ENCODE peak calls at places on chromosomes 4 and X, in nine cellular contexts. One of them, this sample, is unnamed.

GRCh38 chr4:7547368-7548040 is 112.8 kb upstream of the PSAPL1 start:
- DNase-seq in thyroid gland: no peak
- DNase-seq in mesenchymal stem cell: no peak
- DNase-seq in Calu3: no peak
- DNase-seq in Kasumi-1: no peak
- DNase-seq in ACHN: no peak
- DNase-seq in AG08396: no peak
- DNase-seq in activated CD4-positive, CD25-positive, alpha-beta regulatory T cell treated with anti-CD3 and anti-CD28 coated beads, Interleukin-2, amount 50 U/mL, for 72 hours: no peak
- DNase-seq in ecto neural progenitor cell: no peak
- DNase-seq in this sample: no peak

GRCh38 chr4:37837446-37837845 is 11.0 kb downstream of the PGM2 start:
- DNase-seq in thyroid gland: no peak
- DNase-seq in mesenchymal stem cell: peak
- DNase-seq in Calu3: no peak
- DNase-seq in Kasumi-1: peak
- DNase-seq in ACHN: no peak
- DNase-seq in AG08396: peak
- DNase-seq in activated CD4-positive, CD25-positive, alpha-beta regulatory T cell treated with anti-CD3 and anti-CD28 coated beads, Interleukin-2, amount 50 U/mL, for 72 hours: no peak
- DNase-seq in ecto neural progenitor cell: no peak
- DNase-seq in this sample: peak

GRCh38 chr4:14902337-14902736 is 99.9 kb upstream of the CPEB2 start:
- DNase-seq in thyroid gland: no peak
- DNase-seq in mesenchymal stem cell: no peak
- DNase-seq in Calu3: no peak
- DNase-seq in Kasumi-1: no peak
- DNase-seq in ACHN: no peak
- DNase-seq in AG08396: no peak
- DNase-seq in activated CD4-positive, CD25-positive, alpha-beta regulatory T cell treated with anti-CD3 and anti-CD28 coated beads, Interleukin-2, amount 50 U/mL, for 72 hours: no peak
- DNase-seq in ecto neural progenitor cell: no peak
- DNase-seq in this sample: no peak

GRCh38 chr4:38387348-38387747 is 276.7 kb upstream of the KLF3 start:
- DNase-seq in thyroid gland: peak
- DNase-seq in mesenchymal stem cell: no peak
- DNase-seq in Calu3: peak
- DNase-seq in Kasumi-1: no peak
- DNase-seq in ACHN: no peak
- DNase-seq in AG08396: no peak
- DNase-seq in activated CD4-positive, CD25-positive, alpha-beta regulatory T cell treated with anti-CD3 and anti-CD28 coated beads, Interleukin-2, amount 50 U/mL, for 72 hours: no peak
- DNase-seq in ecto neural progenitor cell: no peak
- DNase-seq in this sample: no peak

GRCh38 chr4:17447675-17448298 is 64.1 kb downstream of the QDPR start:
- DNase-seq in thyroid gland: peak
- DNase-seq in mesenchymal stem cell: peak
- DNase-seq in Calu3: peak
- DNase-seq in Kasumi-1: peak
- DNase-seq in ACHN: peak
- DNase-seq in AG08396: peak
- DNase-seq in activated CD4-positive, CD25-positive, alpha-beta regulatory T cell treated with anti-CD3 and anti-CD28 coated beads, Interleukin-2, amount 50 U/mL, for 72 hours: no peak
- DNase-seq in ecto neural progenitor cell: no peak
- DNase-seq in this sample: peak

GRCh38 chrX:64097891-64098290 is 107.6 kb downstream of the AMER1 start:
- DNase-seq in thyroid gland: no peak
- DNase-seq in mesenchymal stem cell: no peak
- DNase-seq in Calu3: no peak
- DNase-seq in Kasumi-1: no peak
- DNase-seq in ACHN: no peak
- DNase-seq in AG08396: no peak
- DNase-seq in activated CD4-positive, CD25-positive, alpha-beta regulatory T cell treated with anti-CD3 and anti-CD28 coated beads, Interleukin-2, amount 50 U/mL, for 72 hours: no peak
- DNase-seq in ecto neural progenitor cell: no peak
- DNase-seq in this sample: no peak

GRCh38 chr4:109946120-109946519 is 33.4 kb downstream of the EGF start:
- DNase-seq in thyroid gland: no peak
- DNase-seq in mesenchymal stem cell: no peak
- DNase-seq in Calu3: no peak
- DNase-seq in Kasumi-1: no peak
- DNase-seq in ACHN: no peak
- DNase-seq in AG08396: no peak
- DNase-seq in activated CD4-positive, CD25-positive, alpha-beta regulatory T cell treated with anti-CD3 and anti-CD28 coated beads, Interleukin-2, amount 50 U/mL, for 72 hours: no peak
- DNase-seq in ecto neural progenitor cell: no peak
- DNase-seq in this sample: no peak

GRCh38 chrX:19882066-19882775 is 5.2 kb downstream of the SH3KBP1 start:
- DNase-seq in thyroid gland: no peak
- DNase-seq in mesenchymal stem cell: no peak
- DNase-seq in Calu3: no peak
- DNase-seq in Kasumi-1: no peak
- DNase-seq in ACHN: no peak
- DNase-seq in AG08396: no peak
- DNase-seq in activated CD4-positive, CD25-positive, alpha-beta regulatory T cell treated with anti-CD3 and anti-CD28 coated beads, Interleukin-2, amount 50 U/mL, for 72 hours: no peak
- DNase-seq in ecto neural progenitor cell: no peak
- DNase-seq in this sample: no peak

GRCh38 chr4:23999714-24000113 is 109.9 kb upstream of the PPARGC1A start:
- DNase-seq in thyroid gland: no peak
- DNase-seq in mesenchymal stem cell: no peak
- DNase-seq in Calu3: no peak
- DNase-seq in Kasumi-1: no peak
- DNase-seq in ACHN: no peak
- DNase-seq in AG08396: peak
- DNase-seq in activated CD4-positive, CD25-positive, alpha-beta regulatory T cell treated with anti-CD3 and anti-CD28 coated beads, Interleukin-2, amount 50 U/mL, for 72 hours: no peak
- DNase-seq in ecto neural progenitor cell: no peak
- DNase-seq in this sample: no peak

GRCh38 chrX:119622356-119623232 is 16.4 kb upstream of the NKRF start:
- DNase-seq in thyroid gland: no peak
- DNase-seq in mesenchymal stem cell: peak
- DNase-seq in Calu3: no peak
- DNase-seq in Kasumi-1: no peak
- DNase-seq in ACHN: no peak
- DNase-seq in AG08396: no peak
- DNase-seq in activated CD4-positive, CD25-positive, alpha-beta regulatory T cell treated with anti-CD3 and anti-CD28 coated beads, Interleukin-2, amount 50 U/mL, for 72 hours: no peak
- DNase-seq in ecto neural progenitor cell: no peak
- DNase-seq in this sample: no peak

GRCh38 chr4:74446193-74446868 is 1.4 kb downstream of the AREG start:
- DNase-seq in thyroid gland: no peak
- DNase-seq in mesenchymal stem cell: no peak
- DNase-seq in Calu3: no peak
- DNase-seq in Kasumi-1: no peak
- DNase-seq in ACHN: no peak
- DNase-seq in AG08396: no peak
- DNase-seq in activated CD4-positive, CD25-positive, alpha-beta regulatory T cell treated with anti-CD3 and anti-CD28 coated beads, Interleukin-2, amount 50 U/mL, for 72 hours: no peak
- DNase-seq in ecto neural progenitor cell: no peak
- DNase-seq in this sample: no peak

GRCh38 chr4:78058591-78059523 is 1.7 kb downstream of the FRAS1 start:
- DNase-seq in thyroid gland: peak
- DNase-seq in mesenchymal stem cell: peak
- DNase-seq in Calu3: peak
- DNase-seq in Kasumi-1: peak
- DNase-seq in ACHN: peak
- DNase-seq in AG08396: peak
- DNase-seq in activated CD4-positive, CD25-positive, alpha-beta regulatory T cell treated with anti-CD3 and anti-CD28 coated beads, Interleukin-2, amount 50 U/mL, for 72 hours: no peak
- DNase-seq in ecto neural progenitor cell: peak
- DNase-seq in this sample: no peak

GRCh38 chr4:127634181-127634580 is 1.4 kb downstream of the INTU start:
- DNase-seq in thyroid gland: no peak
- DNase-seq in mesenchymal stem cell: peak
- DNase-seq in Calu3: no peak
- DNase-seq in Kasumi-1: no peak
- DNase-seq in ACHN: no peak
- DNase-seq in AG08396: peak
- DNase-seq in activated CD4-positive, CD25-positive, alpha-beta regulatory T cell treated with anti-CD3 and anti-CD28 coated beads, Interleukin-2, amount 50 U/mL, for 72 hours: no peak
- DNase-seq in ecto neural progenitor cell: no peak
- DNase-seq in this sample: no peak

GRCh38 chr4:189002475-189002874 is 863.2 kb downstream of the TRIML1 start:
- DNase-seq in thyroid gland: peak
- DNase-seq in mesenchymal stem cell: no peak
- DNase-seq in Calu3: no peak
- DNase-seq in Kasumi-1: no peak
- DNase-seq in ACHN: no peak
- DNase-seq in AG08396: no peak
- DNase-seq in activated CD4-positive, CD25-positive, alpha-beta regulatory T cell treated with anti-CD3 and anti-CD28 coated beads, Interleukin-2, amount 50 U/mL, for 72 hours: no peak
- DNase-seq in ecto neural progenitor cell: no peak
- DNase-seq in this sample: no peak

GRCh38 chrX:40068048-40068447 is 29.7 kb downstream of the BCOR start:
- DNase-seq in thyroid gland: no peak
- DNase-seq in mesenchymal stem cell: no peak
- DNase-seq in Calu3: no peak
- DNase-seq in Kasumi-1: no peak
- DNase-seq in ACHN: no peak
- DNase-seq in AG08396: no peak
- DNase-seq in activated CD4-positive, CD25-positive, alpha-beta regulatory T cell treated with anti-CD3 and anti-CD28 coated beads, Interleukin-2, amount 50 U/mL, for 72 hours: no peak
- DNase-seq in ecto neural progenitor cell: no peak
- DNase-seq in this sample: no peak

GRCh38 chr4:130336585-130337217 is 1240.7 kb downstream of the C4orf33 start:
- DNase-seq in thyroid gland: no peak
- DNase-seq in mesenchymal stem cell: peak
- DNase-seq in Calu3: peak
- DNase-seq in Kasumi-1: peak
- DNase-seq in ACHN: peak
- DNase-seq in AG08396: peak
- DNase-seq in activated CD4-positive, CD25-positive, alpha-beta regulatory T cell treated with anti-CD3 and anti-CD28 coated beads, Interleukin-2, amount 50 U/mL, for 72 hours: no peak
- DNase-seq in ecto neural progenitor cell: no peak
- DNase-seq in this sample: no peak

GRCh38 chr4:114890773-114891172 is 222.6 kb downstream of the NDST4 start:
- DNase-seq in thyroid gland: no peak
- DNase-seq in mesenchymal stem cell: peak
- DNase-seq in Calu3: no peak
- DNase-seq in Kasumi-1: peak
- DNase-seq in ACHN: no peak
- DNase-seq in AG08396: no peak
- DNase-seq in activated CD4-positive, CD25-positive, alpha-beta regulatory T cell treated with anti-CD3 and anti-CD28 coated beads, Interleukin-2, amount 50 U/mL, for 72 hours: no peak
- DNase-seq in ecto neural progenitor cell: no peak
- DNase-seq in this sample: no peak

GRCh38 chrX:150581093-150581775 is 12.8 kb downstream of the MTM1 start:
- DNase-seq in thyroid gland: no peak
- DNase-seq in mesenchymal stem cell: peak
- DNase-seq in Calu3: no peak
- DNase-seq in Kasumi-1: no peak
- DNase-seq in ACHN: peak
- DNase-seq in AG08396: peak
- DNase-seq in activated CD4-positive, CD25-positive, alpha-beta regulatory T cell treated with anti-CD3 and anti-CD28 coated beads, Interleukin-2, amount 50 U/mL, for 72 hours: no peak
- DNase-seq in ecto neural progenitor cell: no peak
- DNase-seq in this sample: no peak

GRCh38 chr4:151031831-151032605 is 16.9 kb upstream of the LRBA start:
- DNase-seq in thyroid gland: no peak
- DNase-seq in mesenchymal stem cell: peak
- DNase-seq in Calu3: no peak
- DNase-seq in Kasumi-1: no peak
- DNase-seq in ACHN: peak
- DNase-seq in AG08396: peak
- DNase-seq in activated CD4-positive, CD25-positive, alpha-beta regulatory T cell treated with anti-CD3 and anti-CD28 coated beads, Interleukin-2, amount 50 U/mL, for 72 hours: no peak
- DNase-seq in ecto neural progenitor cell: no peak
- DNase-seq in this sample: peak

GRCh38 chr4:186029731-186030421 is 39.1 kb upstream of the TLR3 start:
- DNase-seq in thyroid gland: peak
- DNase-seq in mesenchymal stem cell: peak
- DNase-seq in Calu3: no peak
- DNase-seq in Kasumi-1: no peak
- DNase-seq in ACHN: no peak
- DNase-seq in AG08396: no peak
- DNase-seq in activated CD4-positive, CD25-positive, alpha-beta regulatory T cell treated with anti-CD3 and anti-CD28 coated beads, Interleukin-2, amount 50 U/mL, for 72 hours: no peak
- DNase-seq in ecto neural progenitor cell: peak
- DNase-seq in this sample: no peak

GRCh38 chrX:108199691-108200090 is 108.1 kb downstream of the ATG4A start:
- DNase-seq in thyroid gland: no peak
- DNase-seq in mesenchymal stem cell: peak
- DNase-seq in Calu3: peak
- DNase-seq in Kasumi-1: peak
- DNase-seq in ACHN: peak
- DNase-seq in AG08396: peak
- DNase-seq in activated CD4-positive, CD25-positive, alpha-beta regulatory T cell treated with anti-CD3 and anti-CD28 coated beads, Interleukin-2, amount 50 U/mL, for 72 hours: no peak
- DNase-seq in ecto neural progenitor cell: peak
- DNase-seq in this sample: no peak

GRCh38 chrX:18931972-18932371 is 51.9 kb downstream of the PHKA2 start:
- DNase-seq in thyroid gland: no peak
- DNase-seq in mesenchymal stem cell: peak
- DNase-seq in Calu3: peak
- DNase-seq in Kasumi-1: peak
- DNase-seq in ACHN: peak
- DNase-seq in AG08396: peak
- DNase-seq in activated CD4-positive, CD25-positive, alpha-beta regulatory T cell treated with anti-CD3 and anti-CD28 coated beads, Interleukin-2, amount 50 U/mL, for 72 hours: no peak
- DNase-seq in ecto neural progenitor cell: no peak
- DNase-seq in this sample: no peak

GRCh38 chr4:156347412-156348075 is 393.9 kb upstream of the CTSO start:
- DNase-seq in thyroid gland: no peak
- DNase-seq in mesenchymal stem cell: peak
- DNase-seq in Calu3: no peak
- DNase-seq in Kasumi-1: no peak
- DNase-seq in ACHN: peak
- DNase-seq in AG08396: peak
- DNase-seq in activated CD4-positive, CD25-positive, alpha-beta regulatory T cell treated with anti-CD3 and anti-CD28 coated beads, Interleukin-2, amount 50 U/mL, for 72 hours: no peak
- DNase-seq in ecto neural progenitor cell: no peak
- DNase-seq in this sample: no peak

GRCh38 chrX:69019073-69019890 is 146.0 kb downstream of the PJA1 start:
- DNase-seq in thyroid gland: no peak
- DNase-seq in mesenchymal stem cell: no peak
- DNase-seq in Calu3: no peak
- DNase-seq in Kasumi-1: no peak
- DNase-seq in ACHN: no peak
- DNase-seq in AG08396: peak
- DNase-seq in activated CD4-positive, CD25-positive, alpha-beta regulatory T cell treated with anti-CD3 and anti-CD28 coated beads, Interleukin-2, amount 50 U/mL, for 72 hours: no peak
- DNase-seq in ecto neural progenitor cell: no peak
- DNase-seq in this sample: no peak

GRCh38 chr4:186932631-186933150 is 209.0 kb upstream of the FAT1 start:
- DNase-seq in thyroid gland: no peak
- DNase-seq in mesenchymal stem cell: peak
- DNase-seq in Calu3: no peak
- DNase-seq in Kasumi-1: peak
- DNase-seq in ACHN: no peak
- DNase-seq in AG08396: peak
- DNase-seq in activated CD4-positive, CD25-positive, alpha-beta regulatory T cell treated with anti-CD3 and anti-CD28 coated beads, Interleukin-2, amount 50 U/mL, for 72 hours: no peak
- DNase-seq in ecto neural progenitor cell: no peak
- DNase-seq in this sample: no peak

GRCh38 chrX:130874751-130875150 is 28.3 kb downstream of the ENOX2 start:
- DNase-seq in thyroid gland: no peak
- DNase-seq in mesenchymal stem cell: no peak
- DNase-seq in Calu3: no peak
- DNase-seq in Kasumi-1: no peak
- DNase-seq in ACHN: no peak
- DNase-seq in AG08396: no peak
- DNase-seq in activated CD4-positive, CD25-positive, alpha-beta regulatory T cell treated with anti-CD3 and anti-CD28 coated beads, Interleukin-2, amount 50 U/mL, for 72 hours: no peak
- DNase-seq in ecto neural progenitor cell: no peak
- DNase-seq in this sample: no peak

GRCh38 chr4:125719987-125720386 is 405.2 kb downstream of the FAT4 start:
- DNase-seq in thyroid gland: no peak
- DNase-seq in mesenchymal stem cell: peak
- DNase-seq in Calu3: peak
- DNase-seq in Kasumi-1: no peak
- DNase-seq in ACHN: no peak
- DNase-seq in AG08396: no peak
- DNase-seq in activated CD4-positive, CD25-positive, alpha-beta regulatory T cell treated with anti-CD3 and anti-CD28 coated beads, Interleukin-2, amount 50 U/mL, for 72 hours: no peak
- DNase-seq in ecto neural progenitor cell: no peak
- DNase-seq in this sample: no peak

GRCh38 chr4:132227349-132228165 is 921.5 kb upstream of the PCDH10 start:
- DNase-seq in thyroid gland: peak
- DNase-seq in mesenchymal stem cell: peak
- DNase-seq in Calu3: peak
- DNase-seq in Kasumi-1: peak
- DNase-seq in ACHN: peak
- DNase-seq in AG08396: peak
- DNase-seq in activated CD4-positive, CD25-positive, alpha-beta regulatory T cell treated with anti-CD3 and anti-CD28 coated beads, Interleukin-2, amount 50 U/mL, for 72 hours: no peak
- DNase-seq in ecto neural progenitor cell: peak
- DNase-seq in this sample: no peak

GRCh38 chrX:136397001-136397400 is 90.7 kb upstream of the BRS3 start:
- DNase-seq in thyroid gland: no peak
- DNase-seq in mesenchymal stem cell: peak
- DNase-seq in Calu3: peak
- DNase-seq in Kasumi-1: no peak
- DNase-seq in ACHN: no peak
- DNase-seq in AG08396: no peak
- DNase-seq in activated CD4-positive, CD25-positive, alpha-beta regulatory T cell treated with anti-CD3 and anti-CD28 coated beads, Interleukin-2, amount 50 U/mL, for 72 hours: no peak
- DNase-seq in ecto neural progenitor cell: no peak
- DNase-seq in this sample: no peak

GRCh38 chrX:50204364-50204899 is at the start of gene CCNB3:
- DNase-seq in thyroid gland: peak
- DNase-seq in mesenchymal stem cell: peak
- DNase-seq in Calu3: peak
- DNase-seq in Kasumi-1: peak
- DNase-seq in ACHN: peak
- DNase-seq in AG08396: peak
- DNase-seq in activated CD4-positive, CD25-positive, alpha-beta regulatory T cell treated with anti-CD3 and anti-CD28 coated beads, Interleukin-2, amount 50 U/mL, for 72 hours: peak
- DNase-seq in ecto neural progenitor cell: peak
- DNase-seq in this sample: no peak

GRCh38 chr4:4980818-4981217 is 38.4 kb downstream of the CYTL1 start:
- DNase-seq in thyroid gland: no peak
- DNase-seq in mesenchymal stem cell: no peak
- DNase-seq in Calu3: no peak
- DNase-seq in Kasumi-1: no peak
- DNase-seq in ACHN: no peak
- DNase-seq in AG08396: no peak
- DNase-seq in activated CD4-positive, CD25-positive, alpha-beta regulatory T cell treated with anti-CD3 and anti-CD28 coated beads, Interleukin-2, amount 50 U/mL, for 72 hours: no peak
- DNase-seq in ecto neural progenitor cell: no peak
- DNase-seq in this sample: no peak